ENCODE peak calls at places on chromosomes 1 and 21, in ten cellular contexts. One of them, this sample, is unnamed.
A peak's percentile ranks its signal among the peaks of the same experiment; 100 is the strongest.

GRCh38 chr1:159942700-159943640 is 2.4 kb downstream of the IGSF9 start:
- DNase-seq in fibroblast of the aortic adventitia: no peak
- DNase-seq in ovary: no peak
- DNase-seq in CD8-positive, alpha-beta T cell: no peak
- DNase-seq in left lung: no peak
- DNase-seq in upper lobe of left lung: peak; percentile 74
- DNase-seq in AG09309: no peak
- DNase-seq in transverse colon: no peak
- DNase-seq in HCT116: no peak
- DNase-seq in sigmoid colon: peak; percentile 61
- DNase-seq in this sample: no peak

GRCh38 chr1:54118704-54119103 is 34.1 kb downstream of the CDCP2 start:
- DNase-seq in CD8-positive, alpha-beta T cell: no peak
- DNase-seq in transverse colon: no peak
- DNase-seq in sigmoid colon: no peak
- DNase-seq in AG09309: no peak
- DNase-seq in upper lobe of left lung: no peak
- DNase-seq in left lung: no peak
- DNase-seq in HCT116: no peak
- DNase-seq in fibroblast of the aortic adventitia: peak; percentile 44
- DNase-seq in ovary: no peak
- DNase-seq in this sample: peak; percentile 37

GRCh38 chr21:41639336-41639735 is 127.5 kb downstream of the RIPK4 start:
- DNase-seq in ovary: no peak
- DNase-seq in CD8-positive, alpha-beta T cell: no peak
- DNase-seq in fibroblast of the aortic adventitia: no peak
- DNase-seq in left lung: no peak
- DNase-seq in transverse colon: no peak
- DNase-seq in HCT116: no peak
- DNase-seq in sigmoid colon: no peak
- DNase-seq in AG09309: no peak
- DNase-seq in upper lobe of left lung: no peak
- DNase-seq in this sample: no peak

GRCh38 chr1:113630340-113631327 is 128.7 kb downstream of the PHTF1 start:
- DNase-seq in transverse colon: no peak
- DNase-seq in left lung: no peak
- DNase-seq in ovary: no peak
- DNase-seq in fibroblast of the aortic adventitia: no peak
- DNase-seq in sigmoid colon: no peak
- DNase-seq in CD8-positive, alpha-beta T cell: no peak
- DNase-seq in AG09309: no peak
- DNase-seq in HCT116: no peak
- DNase-seq in upper lobe of left lung: no peak
- DNase-seq in this sample: peak; percentile 39

GRCh38 chr1:59484090-59484489 is 187.2 kb downstream of the FGGY start:
- DNase-seq in transverse colon: no peak
- DNase-seq in CD8-positive, alpha-beta T cell: no peak
- DNase-seq in ovary: no peak
- DNase-seq in left lung: no peak
- DNase-seq in sigmoid colon: no peak
- DNase-seq in upper lobe of left lung: no peak
- DNase-seq in AG09309: peak; percentile 78
- DNase-seq in HCT116: peak; percentile 41
- DNase-seq in fibroblast of the aortic adventitia: peak; percentile 94
- DNase-seq in this sample: peak; percentile 84

GRCh38 chr1:228668553-228669400 is 66.5 kb upstream of the RHOU start:
- DNase-seq in transverse colon: no peak
- DNase-seq in fibroblast of the aortic adventitia: peak; percentile 93
- DNase-seq in CD8-positive, alpha-beta T cell: no peak
- DNase-seq in HCT116: no peak
- DNase-seq in sigmoid colon: peak; percentile 62
- DNase-seq in ovary: no peak
- DNase-seq in AG09309: peak; percentile 55
- DNase-seq in left lung: no peak
- DNase-seq in upper lobe of left lung: no peak
- DNase-seq in this sample: peak; percentile 31

GRCh38 chr21:16047857-16048256 is 318.1 kb downstream of the USP25 start:
- DNase-seq in sigmoid colon: no peak
- DNase-seq in upper lobe of left lung: no peak
- DNase-seq in ovary: no peak
- DNase-seq in AG09309: peak; percentile 17
- DNase-seq in CD8-positive, alpha-beta T cell: no peak
- DNase-seq in fibroblast of the aortic adventitia: peak; percentile 41
- DNase-seq in HCT116: no peak
- DNase-seq in left lung: no peak
- DNase-seq in transverse colon: no peak
- DNase-seq in this sample: no peak

GRCh38 chr1:171738921-171739320 is 2.9 kb downstream of the VAMP4 start:
- DNase-seq in transverse colon: no peak
- DNase-seq in ovary: no peak
- DNase-seq in fibroblast of the aortic adventitia: no peak
- DNase-seq in HCT116: no peak
- DNase-seq in AG09309: no peak
- DNase-seq in CD8-positive, alpha-beta T cell: no peak
- DNase-seq in sigmoid colon: no peak
- DNase-seq in upper lobe of left lung: no peak
- DNase-seq in left lung: no peak
- DNase-seq in this sample: no peak

GRCh38 chr1:27607239-27607804 is 3.4 kb upstream of the AHDC1 start:
- DNase-seq in HCT116: no peak
- DNase-seq in upper lobe of left lung: no peak
- DNase-seq in CD8-positive, alpha-beta T cell: no peak
- DNase-seq in ovary: no peak
- DNase-seq in transverse colon: no peak
- DNase-seq in left lung: peak; percentile 59
- DNase-seq in sigmoid colon: no peak
- DNase-seq in AG09309: no peak
- DNase-seq in fibroblast of the aortic adventitia: no peak
- DNase-seq in this sample: no peak

GRCh38 chr1:27604579-27605299 is 795 bp upstream of the AHDC1 start:
- DNase-seq in upper lobe of left lung: peak; percentile 63
- DNase-seq in sigmoid colon: no peak
- DNase-seq in transverse colon: no peak
- DNase-seq in HCT116: no peak
- DNase-seq in fibroblast of the aortic adventitia: no peak
- DNase-seq in left lung: no peak
- DNase-seq in CD8-positive, alpha-beta T cell: no peak
- DNase-seq in ovary: no peak
- DNase-seq in AG09309: no peak
- DNase-seq in this sample: no peak

GRCh38 chr1:27605796-27606707 is 2.1 kb upstream of the AHDC1 start:
- DNase-seq in left lung: peak; percentile 37
- DNase-seq in ovary: peak; percentile 74
- DNase-seq in upper lobe of left lung: no peak
- DNase-seq in AG09309: no peak
- DNase-seq in fibroblast of the aortic adventitia: peak; percentile 69
- DNase-seq in HCT116: peak; percentile 51
- DNase-seq in sigmoid colon: no peak
- DNase-seq in CD8-positive, alpha-beta T cell: peak; percentile 69
- DNase-seq in transverse colon: peak; percentile 52
- DNase-seq in this sample: peak; percentile 57

GRCh38 chr1:27605300-27605766 is 1.4 kb upstream of the AHDC1 start:
- DNase-seq in upper lobe of left lung: peak; percentile 74
- DNase-seq in CD8-positive, alpha-beta T cell: no peak
- DNase-seq in AG09309: no peak
- DNase-seq in HCT116: no peak
- DNase-seq in fibroblast of the aortic adventitia: no peak
- DNase-seq in left lung: no peak
- DNase-seq in transverse colon: no peak
- DNase-seq in sigmoid colon: no peak
- DNase-seq in ovary: no peak
- DNase-seq in this sample: no peak

GRCh38 chr1:27606708-27607238 is 2.8 kb upstream of the AHDC1 start:
- DNase-seq in transverse colon: no peak
- DNase-seq in AG09309: no peak
- DNase-seq in HCT116: no peak
- DNase-seq in sigmoid colon: no peak
- DNase-seq in fibroblast of the aortic adventitia: no peak
- DNase-seq in ovary: no peak
- DNase-seq in left lung: peak; percentile 41
- DNase-seq in CD8-positive, alpha-beta T cell: no peak
- DNase-seq in upper lobe of left lung: no peak
- DNase-seq in this sample: peak; percentile 53
- TF ChIP-seq CTCF in transverse colon: no peak
- TF ChIP-seq CTCF in AG09309: no peak
- TF ChIP-seq CTCF in HCT116: no peak
- TF ChIP-seq CTCF in sigmoid colon: no peak
- TF ChIP-seq CTCF in fibroblast of the aortic adventitia: no peak
- TF ChIP-seq CTCF in ovary: no peak
- TF ChIP-seq CTCF in left lung: no peak
- TF ChIP-seq CTCF in CD8-positive, alpha-beta T cell: no peak
- TF ChIP-seq CTCF in upper lobe of left lung: no peak
- TF ChIP-seq CTCF in this sample: no peak

GRCh38 chr1:234825498-234826176 is 215.7 kb upstream of the IRF2BP2 start:
- DNase-seq in transverse colon: peak; percentile 46
- DNase-seq in upper lobe of left lung: no peak
- DNase-seq in fibroblast of the aortic adventitia: no peak
- DNase-seq in HCT116: no peak
- DNase-seq in ovary: no peak
- DNase-seq in left lung: no peak
- DNase-seq in CD8-positive, alpha-beta T cell: no peak
- DNase-seq in AG09309: no peak
- DNase-seq in sigmoid colon: no peak
- DNase-seq in this sample: peak; percentile 11
- H3K4me3 ChIP-seq in transverse colon: no peak overlapping the region
- H3K4me3 ChIP-seq in upper lobe of left lung: no peak overlapping the region
- H3K4me3 ChIP-seq in fibroblast of the aortic adventitia: no peak overlapping the region
- H3K4me3 ChIP-seq in HCT116: no peak overlapping the region
- H3K4me3 ChIP-seq in ovary: no peak overlapping the region
- H3K4me3 ChIP-seq in left lung: no peak overlapping the region
- H3K4me3 ChIP-seq in CD8-positive, alpha-beta T cell: no peak overlapping the region
- H3K4me3 ChIP-seq in AG09309: no peak overlapping the region
- H3K4me3 ChIP-seq in sigmoid colon: no peak overlapping the region
- H3K4me3 ChIP-seq in this sample: no peak overlapping the region

GRCh38 chr1:85502171-85502570 is 37.2 kb upstream of the DDAH1 start:
- DNase-seq in AG09309: no peak
- DNase-seq in left lung: no peak
- DNase-seq in ovary: no peak
- DNase-seq in fibroblast of the aortic adventitia: no peak
- DNase-seq in upper lobe of left lung: no peak
- DNase-seq in CD8-positive, alpha-beta T cell: no peak
- DNase-seq in transverse colon: no peak
- DNase-seq in HCT116: no peak
- DNase-seq in sigmoid colon: no peak
- DNase-seq in this sample: peak; percentile 18

GRCh38 chr1:85501355-85501898 is 36.5 kb upstream of the DDAH1 start:
- DNase-seq in ovary: no peak
- DNase-seq in HCT116: no peak
- DNase-seq in fibroblast of the aortic adventitia: no peak
- DNase-seq in left lung: no peak
- DNase-seq in upper lobe of left lung: no peak
- DNase-seq in transverse colon: no peak
- DNase-seq in CD8-positive, alpha-beta T cell: no peak
- DNase-seq in AG09309: no peak
- DNase-seq in sigmoid colon: no peak
- DNase-seq in this sample: no peak

GRCh38 chr1:85504417-85504816 is 39.5 kb upstream of the DDAH1 start:
- DNase-seq in left lung: no peak
- DNase-seq in HCT116: no peak
- DNase-seq in upper lobe of left lung: no peak
- DNase-seq in transverse colon: no peak
- DNase-seq in CD8-positive, alpha-beta T cell: no peak
- DNase-seq in ovary: no peak
- DNase-seq in AG09309: no peak
- DNase-seq in sigmoid colon: no peak
- DNase-seq in fibroblast of the aortic adventitia: peak; percentile 16
- DNase-seq in this sample: no peak

GRCh38 chr1:85496881-85497582 is 32.1 kb upstream of the DDAH1 start:
- DNase-seq in AG09309: no peak
- DNase-seq in ovary: no peak
- DNase-seq in transverse colon: no peak
- DNase-seq in left lung: no peak
- DNase-seq in HCT116: no peak
- DNase-seq in sigmoid colon: no peak
- DNase-seq in CD8-positive, alpha-beta T cell: no peak
- DNase-seq in upper lobe of left lung: no peak
- DNase-seq in fibroblast of the aortic adventitia: no peak
- DNase-seq in this sample: no peak

GRCh38 chr1:85502625-85503083 is 37.7 kb upstream of the DDAH1 start:
- DNase-seq in AG09309: no peak
- DNase-seq in sigmoid colon: peak; percentile 73
- DNase-seq in ovary: peak; percentile 48
- DNase-seq in fibroblast of the aortic adventitia: peak; percentile 84
- DNase-seq in HCT116: peak; percentile 59
- DNase-seq in left lung: peak; percentile 60
- DNase-seq in upper lobe of left lung: peak; percentile 5
- DNase-seq in CD8-positive, alpha-beta T cell: no peak
- DNase-seq in transverse colon: peak; percentile 53
- DNase-seq in this sample: peak; percentile 71
- TF ChIP-seq CTCF in AG09309: peak; percentile 50
- TF ChIP-seq CTCF in sigmoid colon: peak; percentile 41
- TF ChIP-seq CTCF in ovary: peak; percentile 17
- TF ChIP-seq CTCF in fibroblast of the aortic adventitia: peak; percentile 65
- TF ChIP-seq CTCF in HCT116: peak; percentile 71
- TF ChIP-seq CTCF in left lung: peak; percentile 27
- TF ChIP-seq CTCF in upper lobe of left lung: peak; percentile 48
- TF ChIP-seq CTCF in CD8-positive, alpha-beta T cell: no peak
- TF ChIP-seq CTCF in transverse colon: peak; percentile 58
- TF ChIP-seq CTCF in this sample: peak; percentile 54

GRCh38 chr1:41819843-41820242 is 98.9 kb downstream of the HIVEP3 start:
- DNase-seq in fibroblast of the aortic adventitia: no peak
- DNase-seq in CD8-positive, alpha-beta T cell: no peak
- DNase-seq in upper lobe of left lung: no peak
- DNase-seq in transverse colon: no peak
- DNase-seq in sigmoid colon: no peak
- DNase-seq in left lung: no peak
- DNase-seq in HCT116: no peak
- DNase-seq in AG09309: no peak
- DNase-seq in ovary: no peak
- DNase-seq in this sample: no peak

GRCh38 chr1:41822865-41823264 is 95.9 kb downstream of the HIVEP3 start:
- DNase-seq in CD8-positive, alpha-beta T cell: no peak
- DNase-seq in fibroblast of the aortic adventitia: no peak
- DNase-seq in HCT116: no peak
- DNase-seq in left lung: no peak
- DNase-seq in transverse colon: no peak
- DNase-seq in ovary: no peak
- DNase-seq in upper lobe of left lung: no peak
- DNase-seq in AG09309: no peak
- DNase-seq in sigmoid colon: no peak
- DNase-seq in this sample: no peak

GRCh38 chr1:41827991-41828570 is 90.6 kb downstream of the HIVEP3 start:
- DNase-seq in CD8-positive, alpha-beta T cell: no peak
- DNase-seq in left lung: no peak
- DNase-seq in ovary: no peak
- DNase-seq in AG09309: no peak
- DNase-seq in upper lobe of left lung: no peak
- DNase-seq in fibroblast of the aortic adventitia: peak; percentile 95
- DNase-seq in HCT116: no peak
- DNase-seq in sigmoid colon: no peak
- DNase-seq in transverse colon: no peak
- DNase-seq in this sample: no peak

GRCh38 chr1:41819069-41819468 is 99.7 kb downstream of the HIVEP3 start:
- DNase-seq in CD8-positive, alpha-beta T cell: no peak
- DNase-seq in transverse colon: no peak
- DNase-seq in left lung: no peak
- DNase-seq in fibroblast of the aortic adventitia: no peak
- DNase-seq in HCT116: no peak
- DNase-seq in upper lobe of left lung: no peak
- DNase-seq in ovary: no peak
- DNase-seq in AG09309: no peak
- DNase-seq in sigmoid colon: no peak
- DNase-seq in this sample: no peak

DNA sequence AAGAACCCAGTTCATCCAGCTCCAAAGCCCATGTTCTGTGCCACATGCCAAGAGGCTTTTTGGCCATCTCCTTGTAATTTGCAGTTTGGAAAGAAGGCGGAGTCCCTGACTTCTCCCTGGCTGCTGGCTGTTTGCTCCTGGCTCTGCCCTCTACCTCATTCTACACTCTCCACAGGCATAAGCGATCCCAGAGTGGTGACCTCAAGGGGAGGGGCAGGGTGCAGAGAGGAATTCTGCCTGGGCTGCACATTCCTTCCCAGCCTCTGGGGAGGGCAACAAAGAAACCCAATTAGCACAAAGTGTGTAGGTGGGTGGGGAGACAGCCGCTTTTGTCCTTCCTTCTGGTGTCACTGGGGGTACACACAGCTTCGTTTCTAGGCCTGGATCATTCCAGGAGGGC is 95.3 kb downstream of the HIVEP3 start:
- DNase-seq in ovary: no peak
- DNase-seq in AG09309: no peak
- DNase-seq in sigmoid colon: no peak
- DNase-seq in CD8-positive, alpha-beta T cell: no peak
- DNase-seq in transverse colon: no peak
- DNase-seq in fibroblast of the aortic adventitia: peak; percentile 66
- DNase-seq in upper lobe of left lung: no peak
- DNase-seq in HCT116: no peak
- DNase-seq in left lung: no peak
- DNase-seq in this sample: no peak
- H3K4me3 ChIP-seq in ovary: no peak overlapping the region
- H3K4me3 ChIP-seq in AG09309: no peak overlapping the region
- H3K4me3 ChIP-seq in sigmoid colon: no peak overlapping the region
- H3K4me3 ChIP-seq in CD8-positive, alpha-beta T cell: no peak overlapping the region
- H3K4me3 ChIP-seq in transverse colon: no peak overlapping the region
- H3K4me3 ChIP-seq in fibroblast of the aortic adventitia: no peak overlapping the region
- H3K4me3 ChIP-seq in upper lobe of left lung: no peak overlapping the region
- H3K4me3 ChIP-seq in HCT116: no peak overlapping the region
- H3K4me3 ChIP-seq in left lung: no peak overlapping the region
- H3K4me3 ChIP-seq in this sample: no peak overlapping the region

This sample was measured in epithelial cell of esophagus.